ENCODE peak calls at places on chromosomes 3 and 15, in four cellular contexts. O is HTR-8/SVneo; P is MM.1S; S is stimulated activated CD8-positive, alpha-beta memory T cell treated with anti-CD3 and anti-CD28 coated beads, Interleukin-7, amount 100 ng/mL, for 4 hours. V is an unnamed sample.

GRCh38 chr3:111277226-111277625 is 205.6 kb downstream of the NECTIN3 start:
- DNase-seq in P (no peak), S (no peak), O (peak), V (no peak)

GRCh38 chr15:83559310-83559966 is 94.5 kb upstream of the ADAMTSL3 start:
- DNase-seq in O (peak), P (peak), S (no peak), V (peak)

GRCh38 chr15:27683126-27683525 is 416.0 kb downstream of the OCA2 start:
- DNase-seq in P (no peak), O (no peak), S (no peak), V (no peak)

GRCh38 chr15:39621961-39622360 is 41.1 kb downstream of the THBS1 start:
- DNase-seq in P (no peak), O (no peak), S (no peak), V (no peak)

GRCh38 chr3:193190387-193190786 is 50.6 kb upstream of the PLAAT1 start:
- DNase-seq in S (no peak), P (peak), O (peak), V (no peak)

GRCh38 chr3:138180375-138181029 is 5.8 kb upstream of the DBR1 start:
- DNase-seq in O (peak), S (no peak), P (peak), V (peak)

GRCh38 chr3:153553605-153553945 is 391.5 kb downstream of the RAP2B start:
- DNase-seq in O (no peak), S (no peak), P (no peak), V (no peak)

GRCh38 chr3:185215873-185216586 is 37.8 kb downstream of the EHHADH start:
- DNase-seq in P (peak), S (no peak), O (no peak), V (peak)

GRCh38 chr15:64979252-64979710 is 10.4 kb downstream of the SPG21 start:
- DNase-seq in P (no peak), O (no peak), S (no peak), V (no peak)

GRCh38 chr3:74281705-74282104 is 332.8 kb downstream of the CNTN3 start:
- DNase-seq in O (no peak), P (no peak), S (no peak), V (no peak)

V was measured in RWPE1.